ENCODE peak calls at places on chromosome 22, in four cellular contexts. C is HepG2, O is GM12878, Z is SK-N-SH. B is an unnamed sample.

GRCh38 chr22:19571207-19571795 is 47.1 kb upstream of the CLDN5 start:
- DNase-seq in C (no peak), O (no peak), Z (no peak), B (peak)

GRCh38 chr22:43014062-43014875 is 680 bp downstream of the PACSIN2 start:
- DNase-seq in C (peak), O (no peak), Z (peak), B (peak)

GRCh38 chr22:33188316-33188715 is 130.1 kb upstream of the SYN3 start:
- DNase-seq in O (no peak), C (no peak), Z (no peak), B (no peak)

GRCh38 chr22:35597692-35598395 is 19.3 kb downstream of the MB start:
- DNase-seq in C (no peak), O (no peak), Z (no peak), B (no peak)

GRCh38 chr22:42360348-42360747 is 71.9 kb downstream of the NFAM1 start:
- DNase-seq in C (no peak), O (no peak), Z (no peak), B (no peak)

GRCh38 chr22:41598081-41598480 is 8.4 kb upstream of the PMM1 start:
- DNase-seq in Z (no peak), C (no peak), O (no peak), B (no peak)

GRCh38 chr22:32544953-32545558 is 70.4 kb downstream of the FBXO7 start:
- DNase-seq in O (no peak), C (no peak), Z (no peak), B (no peak)

GRCh38 chr22:19811811-19812771 is 42.6 kb downstream of the GNB1L start:
- DNase-seq in C (no peak), Z (peak), O (no peak), B (no peak)

GRCh38 chr22:19706661-19707151 is 7.6 kb upstream of the SEPTIN5 start:
- DNase-seq in Z (no peak), C (no peak), O (no peak), B (peak)

GRCh38 chr22:49258107-49259010 is 569.3 kb downstream of the BRD1 start:
- DNase-seq in C (no peak), Z (no peak), O (no peak), B (no peak)

GRCh38 chr22:27195104-27195503 is 537.7 kb downstream of the MIAT start:
- DNase-seq in O (no peak), Z (no peak), C (no peak), B (no peak)

GRCh38 chr22:37981282-37982011 is 2.9 kb downstream of the SOX10 start:
- DNase-seq in O (no peak), C (peak), Z (no peak), B (no peak)

GRCh38 chr22:35742342-35743100 is 24.8 kb downstream of the APOL5 start:
- DNase-seq in C (no peak), O (no peak), Z (no peak), B (peak)

GRCh38 chr22:50699001-50699753 is 26.6 kb downstream of the SHANK3 start:
- DNase-seq in O (no peak), Z (no peak), C (no peak), B (no peak)

GRCh38 chr22:20728523-20729190 is 45.3 kb upstream of the SERPIND1 start:
- DNase-seq in Z (no peak), C (no peak), O (no peak), B (no peak)

GRCh38 chr22:32354360-32355351 is 3.0 kb upstream of the RFPL3 start:
- DNase-seq in O (no peak), Z (no peak), C (no peak), B (no peak)

GRCh38 chr22:41047741-41048140 is 44.7 kb upstream of the EP300 start:
- DNase-seq in O (no peak), C (no peak), Z (no peak), B (no peak)

GRCh38 chr22:25137577-25138525 is 61.8 kb upstream of the CRYBB3 start:
- DNase-seq in Z (no peak), O (peak), C (no peak), B (peak)

GRCh38 chr22:40637181-40638150 is 947 bp upstream of the MRTFA start:
- DNase-seq in C (no peak), Z (no peak), O (no peak), B (peak)

GRCh38 chr22:49398646-49399045 is 429.0 kb downstream of the BRD1 start:
- DNase-seq in C (no peak), Z (no peak), O (no peak), B (no peak)

GRCh38 chr22:21960200-21961126 is 7.8 kb upstream of the PPM1F start:
- DNase-seq in Z (no peak), O (no peak), C (no peak), B (no peak)

GRCh38 chr22:38262051-38262795 is 10.6 kb downstream of the TMEM184B start:
- DNase-seq in Z (peak), C (peak), O (no peak), B (peak)

GRCh38 chr22:32539631-32540449 is 65.2 kb downstream of the FBXO7 start:
- DNase-seq in Z (no peak), O (peak), C (no peak), B (no peak)

GRCh38 chr22:18024956-18025720 is 777 bp upstream of the MICAL3 start:
- DNase-seq in O (no peak), Z (peak), C (no peak), B (no peak)

GRCh38 chr22:40808018-40808841 is 10.9 kb downstream of the SLC25A17 start:
- DNase-seq in C (no peak), O (no peak), Z (no peak), B (no peak)

GRCh38 chr22:43396934-43397457 is 14.8 kb upstream of the MPPED1 start:
- DNase-seq in C (peak), Z (no peak), O (no peak), B (no peak)

DNA sequence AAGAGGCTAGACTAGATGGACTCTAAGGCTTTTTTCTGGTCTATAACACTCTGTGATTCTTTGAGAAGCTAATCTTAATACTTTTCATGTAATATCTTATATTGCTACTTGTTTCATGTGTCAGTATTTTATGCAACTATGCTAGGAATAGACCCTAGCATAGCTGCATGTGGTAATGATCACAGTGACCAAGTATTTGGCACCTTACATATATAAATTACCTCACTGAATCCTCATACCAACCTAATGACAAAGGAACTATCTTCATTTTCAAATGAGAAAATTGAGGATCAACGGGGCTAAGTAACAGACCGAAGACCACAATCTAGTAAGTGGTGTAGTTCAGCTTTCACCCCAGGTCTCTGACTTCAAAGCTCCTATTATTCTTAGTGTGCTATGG is 327.3 kb upstream of the PITPNB start:
- DNase-seq in C (no peak), O (no peak), Z (no peak), B (no peak)
- TF ChIP-seq JUND in C (no peak), O (no peak), Z (no peak), B (no peak)

GRCh38 chr22:23913661-23914353 is 19.6 kb downstream of the MIF start:
- DNase-seq in C (peak), Z (peak), O (peak), B (peak)
- TF ChIP-seq EP300 in C (no peak), Z (no peak), O (no peak), B (no peak)

GRCh38 chr22:45911601-45912271 is 65.2 kb downstream of the WNT7B start:
- DNase-seq in Z (no peak), O (no peak), C (peak), B (peak)
- TF ChIP-seq SMC3 in Z (no peak), O (no peak), C (no peak), B (no peak)

DNA sequence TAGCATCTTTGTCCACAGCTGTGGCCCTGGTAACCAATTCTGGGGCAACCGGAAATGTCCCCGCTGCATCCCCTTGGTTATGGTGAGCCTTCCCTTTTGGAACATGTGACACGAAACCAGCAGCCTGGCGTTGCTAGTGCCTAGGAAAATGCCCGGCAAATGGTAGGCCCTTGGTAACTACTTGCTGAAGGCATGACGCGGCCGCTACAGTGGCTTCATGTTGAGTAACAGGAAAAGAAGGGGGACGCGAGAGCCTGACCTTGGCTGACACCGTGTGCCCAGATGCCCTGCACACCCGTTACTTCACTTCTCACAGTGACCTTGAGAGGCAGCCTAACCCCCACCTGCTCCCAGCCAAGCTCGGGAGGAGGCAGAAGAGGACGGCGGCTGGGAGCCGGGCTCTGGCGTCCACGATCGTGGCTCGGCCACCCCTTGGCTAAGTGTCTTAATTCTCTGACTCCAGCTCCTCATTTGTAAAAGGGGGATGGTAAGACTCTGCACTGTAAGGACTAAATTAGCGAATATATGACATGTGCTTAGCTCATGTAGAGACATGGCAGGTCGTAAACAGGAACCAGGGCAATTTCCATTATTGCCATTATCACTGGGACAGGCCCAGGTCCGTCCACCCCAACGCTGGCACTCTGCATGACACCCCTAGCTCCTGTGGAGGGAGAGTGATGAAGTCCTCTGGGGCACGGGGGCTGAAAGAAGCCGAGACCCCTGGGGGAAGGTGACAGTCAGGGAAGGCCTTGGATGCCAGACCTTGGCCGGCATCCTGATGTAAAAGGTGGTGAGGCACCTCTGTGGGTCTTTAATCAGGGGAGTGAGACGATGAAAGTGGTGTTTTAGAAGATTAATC is 18.9 kb downstream of the IFT27 start:
- DNase-seq in C (no peak), O (no peak), Z (no peak), B (no peak)
- TF ChIP-seq JUND in C (no peak), O (no peak), Z (no peak), B (no peak)

GRCh38 chr22:31056986-31057599 is 24.0 kb upstream of the SMTN start:
- DNase-seq in O (no peak), Z (no peak), C (no peak), B (no peak)

GRCh38 chr22:31049815-31050420 is 31.2 kb upstream of the SMTN start:
- DNase-seq in Z (no peak), C (no peak), O (no peak), B (no peak)

GRCh38 chr22:31055322-31056159 is 25.6 kb upstream of the SMTN start:
- DNase-seq in O (no peak), Z (peak), C (peak), B (no peak)
- TF ChIP-seq EP300 in O (no peak), Z (no peak), C (peak), B (no peak)

GRCh38 chr22:30422481-30423295 is 2.9 kb upstream of the MTFP1 start:
- DNase-seq in C (peak), O (no peak), Z (no peak), B (peak)
- TF ChIP-seq SMC3 in C (no peak), O (no peak), Z (no peak), B (no peak)